ENCODE peak calls at places on chromosomes 7 and 10, in four cellular contexts. One of them, this sample, is unnamed.

GRCh38 chr10:546971-547590 is 142.4 kb downstream of the DIP2C start:
- DNase-seq in mesendoderm: peak
- DNase-seq in H1: no peak
- DNase-seq in IMR-90: peak
- DNase-seq in this sample: peak

GRCh38 chr7:63080831-63081230 is 917.8 kb upstream of the ZNF722 start:
- DNase-seq in H1: no peak
- DNase-seq in mesendoderm: no peak
- DNase-seq in IMR-90: no peak
- DNase-seq in this sample: no peak

GRCh38 chr7:128932862-128933821 is 4.6 kb upstream of the IRF5 start:
- DNase-seq in IMR-90: no peak
- DNase-seq in H1: no peak
- DNase-seq in mesendoderm: no peak
- DNase-seq in this sample: no peak

GRCh38 chr10:92829042-92829785 is 19.1 kb upstream of the EXOC6 start:
- DNase-seq in H1: no peak
- DNase-seq in mesendoderm: peak
- DNase-seq in IMR-90: no peak
- DNase-seq in this sample: no peak

GRCh38 chr10:77279207-77279606 is 358.4 kb downstream of the KCNMA1 start:
- DNase-seq in mesendoderm: no peak
- DNase-seq in H1: no peak
- DNase-seq in IMR-90: peak
- DNase-seq in this sample: no peak

GRCh38 chr7:11026452-11027359 is 53.0 kb downstream of the PHF14 start:
- DNase-seq in IMR-90: peak
- DNase-seq in H1: no peak
- DNase-seq in mesendoderm: no peak
- DNase-seq in this sample: no peak

GRCh38 chr7:105996860-105997737 is 34.0 kb downstream of the CDHR3 start:
- DNase-seq in IMR-90: no peak
- DNase-seq in mesendoderm: no peak
- DNase-seq in H1: no peak
- DNase-seq in this sample: peak

GRCh38 chr7:116687801-116688201 is 15.8 kb downstream of the MET start:
- DNase-seq in IMR-90: peak
- DNase-seq in H1: no peak
- DNase-seq in mesendoderm: no peak
- DNase-seq in this sample: peak

GRCh38 chr10:122853665-122854313 is 8.1 kb upstream of the CUZD1 start:
- DNase-seq in H1: no peak
- DNase-seq in mesendoderm: no peak
- DNase-seq in IMR-90: peak
- DNase-seq in this sample: no peak

GRCh38 chr10:96998329-96998888 is 166.3 kb downstream of the LCOR start:
- DNase-seq in mesendoderm: no peak
- DNase-seq in H1: no peak
- DNase-seq in IMR-90: peak
- DNase-seq in this sample: no peak

GRCh38 chr7:94252124-94252523 is 142.6 kb upstream of the COL1A2 start:
- DNase-seq in IMR-90: no peak
- DNase-seq in H1: no peak
- DNase-seq in mesendoderm: no peak
- DNase-seq in this sample: no peak

GRCh38 chr7:47217570-47218360 is 364.1 kb downstream of the TNS3 start:
- DNase-seq in H1: no peak
- DNase-seq in IMR-90: no peak
- DNase-seq in mesendoderm: no peak
- DNase-seq in this sample: peak

GRCh38 chr7:45972629-45973312 is 51.7 kb upstream of the IGFBP3 start:
- DNase-seq in H1: no peak
- DNase-seq in mesendoderm: no peak
- DNase-seq in IMR-90: no peak
- DNase-seq in this sample: no peak

GRCh38 chr7:23001610-23002009 is 12.3 kb downstream of the HYCC1 start:
- DNase-seq in mesendoderm: no peak
- DNase-seq in H1: no peak
- DNase-seq in IMR-90: no peak
- DNase-seq in this sample: no peak

GRCh38 chr7:23003505-23004246 is 10.3 kb downstream of the HYCC1 start:
- DNase-seq in mesendoderm: no peak
- DNase-seq in H1: no peak
- DNase-seq in IMR-90: peak
- DNase-seq in this sample: no peak

GRCh38 chr7:23002698-23003097 is 11.2 kb downstream of the HYCC1 start:
- DNase-seq in mesendoderm: no peak
- DNase-seq in H1: no peak
- DNase-seq in IMR-90: no peak
- DNase-seq in this sample: no peak

GRCh38 chr7:22997871-22998515 is 15.9 kb downstream of the HYCC1 start:
- DNase-seq in H1: no peak
- DNase-seq in mesendoderm: no peak
- DNase-seq in IMR-90: no peak
- DNase-seq in this sample: no peak

DNA sequence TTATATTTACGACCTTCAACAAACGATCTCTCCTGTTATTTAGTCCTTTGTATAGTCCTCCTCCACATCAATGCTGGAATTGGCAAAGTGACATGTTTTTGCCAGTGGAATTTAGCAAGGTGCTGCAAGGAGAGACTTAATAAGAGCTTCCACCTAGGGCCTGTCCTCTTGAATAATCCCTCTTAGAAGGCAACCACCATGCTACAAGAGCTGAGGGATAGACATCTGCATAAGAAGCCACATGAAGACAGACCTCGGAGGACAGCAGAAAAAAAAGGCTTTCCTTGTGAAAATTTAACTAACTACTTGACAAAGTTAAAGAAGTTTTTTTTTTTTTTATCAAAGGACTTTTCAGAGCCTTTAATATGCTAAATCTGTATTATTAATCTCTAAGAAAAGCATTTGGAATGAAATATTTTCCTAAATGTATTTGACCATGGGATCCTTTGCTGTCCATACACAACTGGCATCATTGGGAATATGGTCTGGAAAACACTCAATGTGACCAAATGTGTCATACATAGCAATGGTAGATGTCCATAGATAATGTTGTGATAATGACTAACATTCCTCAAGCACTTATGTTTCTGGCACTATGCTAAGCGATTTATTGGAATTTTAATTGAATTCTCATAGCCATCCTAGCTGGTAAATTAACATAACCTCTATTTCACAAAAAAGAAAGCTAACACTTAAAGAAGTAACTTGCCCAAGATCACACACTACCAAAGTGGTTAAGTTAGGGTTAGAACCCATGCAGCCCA is 13.2 kb downstream of the HYCC1 start:
- DNase-seq in IMR-90: no peak
- DNase-seq in mesendoderm: peak
- DNase-seq in H1: no peak
- DNase-seq in this sample: no peak
- H3K4me3 ChIP-seq in IMR-90: no peak
- H3K4me3 ChIP-seq in mesendoderm: no peak
- H3K4me3 ChIP-seq in H1: no peak
- H3K4me3 ChIP-seq in this sample: no peak

GRCh38 chr7:23467731-23468720 is 2.3 kb downstream of the IGF2BP3 start:
- DNase-seq in IMR-90: peak
- DNase-seq in mesendoderm: peak
- DNase-seq in H1: no peak
- DNase-seq in this sample: peak

GRCh38 chr7:23468721-23469149 is 1.6 kb downstream of the IGF2BP3 start:
- DNase-seq in IMR-90: no peak
- DNase-seq in H1: no peak
- DNase-seq in mesendoderm: peak
- DNase-seq in this sample: no peak

GRCh38 chr7:23467281-23467680 is 3.0 kb downstream of the IGF2BP3 start:
- DNase-seq in mesendoderm: peak
- DNase-seq in IMR-90: no peak
- DNase-seq in H1: no peak
- DNase-seq in this sample: no peak

GRCh38 chr7:23458044-23458443 is 12.2 kb downstream of the IGF2BP3 start:
- DNase-seq in H1: no peak
- DNase-seq in IMR-90: no peak
- DNase-seq in mesendoderm: no peak
- DNase-seq in this sample: no peak

DNA sequence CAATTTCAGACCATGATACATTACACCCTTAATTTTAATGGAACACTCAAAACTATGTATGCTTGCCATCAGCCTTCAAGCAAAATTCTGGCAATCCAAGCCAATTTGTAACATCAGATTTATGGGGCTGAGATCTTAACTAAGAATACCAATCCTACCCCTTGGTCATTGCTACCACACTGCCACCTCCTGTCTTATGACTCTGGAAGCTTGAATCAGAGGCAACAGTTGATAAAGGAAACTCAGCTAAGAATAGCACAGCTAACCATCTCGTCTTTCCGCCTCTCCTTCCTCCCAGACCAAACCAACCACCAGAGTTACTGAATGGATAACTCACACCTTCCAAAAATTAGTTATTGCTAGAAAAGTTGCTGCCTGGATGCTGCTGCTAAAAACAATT is 7.4 kb downstream of the IGF2BP3 start:
- DNase-seq in H1: no peak
- DNase-seq in IMR-90: peak
- DNase-seq in mesendoderm: no peak
- DNase-seq in this sample: peak
- H3K4ac ChIP-seq in H1: no peak
- H3K4ac ChIP-seq in IMR-90: no peak
- H3K4ac ChIP-seq in mesendoderm: no peak
- H3K4ac ChIP-seq in this sample: peak

GRCh38 chr7:74288034-74288881 is 949 bp upstream of the CLIP2 start:
- DNase-seq in IMR-90: no peak
- DNase-seq in H1: no peak
- DNase-seq in mesendoderm: no peak
- DNase-seq in this sample: peak

GRCh38 chr7:74290590-74290950 is 1.4 kb downstream of the CLIP2 start:
- DNase-seq in H1: no peak
- DNase-seq in IMR-90: no peak
- DNase-seq in mesendoderm: no peak
- DNase-seq in this sample: no peak

GRCh38 chr7:74287303-74288033 is 1.7 kb upstream of the CLIP2 start:
- DNase-seq in mesendoderm: no peak
- DNase-seq in IMR-90: no peak
- DNase-seq in H1: no peak
- DNase-seq in this sample: no peak

GRCh38 chr7:74289660-74290589 is 718 bp downstream of the CLIP2 start:
- DNase-seq in mesendoderm: no peak
- DNase-seq in H1: no peak
- DNase-seq in IMR-90: no peak
- DNase-seq in this sample: no peak

GRCh38 chr7:74289018-74289659 is at the start of gene CLIP2:
- DNase-seq in H1: no peak
- DNase-seq in mesendoderm: peak
- DNase-seq in IMR-90: peak
- DNase-seq in this sample: peak
- H3K18ac ChIP-seq in H1: peak
- H3K18ac ChIP-seq in mesendoderm: peak
- H3K18ac ChIP-seq in IMR-90: peak
- H3K18ac ChIP-seq in this sample: peak

GRCh38 chr10:89391882-89392756 is at the start of gene IFIT1:
- DNase-seq in IMR-90: peak
- DNase-seq in H1: no peak
- DNase-seq in mesendoderm: peak
- DNase-seq in this sample: peak

GRCh38 chr10:89393898-89394297 is 1.5 kb downstream of the IFIT1 start:
- DNase-seq in H1: no peak
- DNase-seq in mesendoderm: no peak
- DNase-seq in IMR-90: no peak
- DNase-seq in this sample: no peak

GRCh38 chr10:89390875-89391576 is 1.4 kb upstream of the IFIT1 start:
- DNase-seq in mesendoderm: no peak
- DNase-seq in IMR-90: peak
- DNase-seq in H1: no peak
- DNase-seq in this sample: no peak

GRCh38 chr10:89395141-89395540 is 2.7 kb downstream of the IFIT1 start:
- DNase-seq in mesendoderm: no peak
- DNase-seq in H1: no peak
- DNase-seq in IMR-90: no peak
- DNase-seq in this sample: no peak

GRCh38 chr10:89392974-89393373 is 551 bp downstream of the IFIT1 start:
- DNase-seq in mesendoderm: no peak
- DNase-seq in H1: no peak
- DNase-seq in IMR-90: peak
- DNase-seq in this sample: peak
- H3K4me3 ChIP-seq in mesendoderm: no peak
- H3K4me3 ChIP-seq in H1: no peak
- H3K4me3 ChIP-seq in IMR-90: peak
- H3K4me3 ChIP-seq in this sample: no peak

DNA sequence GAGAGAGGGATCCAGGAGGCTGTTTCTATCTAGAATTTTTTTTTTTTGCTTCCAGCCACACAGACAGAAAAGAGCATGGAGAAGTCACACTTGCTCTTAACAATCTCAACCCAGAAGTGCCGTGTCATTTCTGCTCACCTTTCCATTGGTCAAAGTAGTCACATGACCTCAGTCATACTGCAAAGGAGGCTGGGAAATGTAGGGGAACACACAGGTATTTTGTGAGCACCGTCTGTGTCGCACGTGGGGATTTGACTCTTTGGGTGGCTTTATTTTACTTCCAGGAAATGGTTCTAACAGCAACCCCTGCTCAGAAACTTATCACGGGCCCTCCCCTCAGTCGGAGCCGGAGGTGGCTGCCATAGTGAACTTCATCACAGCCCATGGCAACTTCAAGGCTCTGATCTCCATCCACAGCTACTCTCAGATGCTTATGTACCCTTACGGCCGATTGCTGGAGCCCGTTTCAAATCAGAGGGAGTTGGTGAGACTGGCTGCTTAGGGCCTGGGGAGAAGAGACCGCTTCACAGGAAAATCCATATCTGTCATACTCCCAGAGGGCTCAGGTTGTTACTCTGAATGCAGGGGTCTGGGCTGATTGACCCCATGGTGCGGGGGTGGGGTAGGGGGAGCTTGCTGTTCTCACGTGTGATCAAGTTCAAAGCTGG is 13.1 kb upstream of the CPA1 start:
- DNase-seq in H1: no peak
- DNase-seq in IMR-90: no peak
- DNase-seq in mesendoderm: no peak
- DNase-seq in this sample: no peak
- H3K4ac ChIP-seq in H1: no peak
- H3K4ac ChIP-seq in IMR-90: peak
- H3K4ac ChIP-seq in mesendoderm: no peak
- H3K4ac ChIP-seq in this sample: no peak

DNA sequence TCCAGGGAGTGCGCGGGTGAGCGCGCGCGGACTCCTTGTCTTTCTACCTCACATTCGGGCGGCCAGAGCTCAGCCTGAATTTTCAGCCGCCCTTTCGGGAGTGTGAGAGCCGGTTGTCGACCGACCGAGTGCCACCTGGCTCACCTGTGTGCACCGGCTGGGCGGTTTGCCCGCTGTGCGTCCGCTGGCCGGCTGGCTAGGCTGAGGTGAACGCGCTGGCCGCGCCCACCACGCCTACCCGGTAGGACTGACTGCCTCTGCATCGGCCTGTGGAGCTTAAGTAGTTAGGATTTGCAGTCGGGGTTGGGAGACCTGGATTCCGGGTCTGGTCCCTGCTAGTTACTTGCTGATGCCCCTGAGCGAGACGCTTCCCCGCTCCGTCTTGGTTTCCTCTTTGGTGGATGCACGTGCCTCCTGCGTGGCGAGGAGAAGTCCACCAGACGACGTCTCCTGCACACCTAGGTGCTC is 553 bp downstream of the TSPAN15 start:
- DNase-seq in IMR-90: no peak
- DNase-seq in H1: peak
- DNase-seq in mesendoderm: peak
- DNase-seq in this sample: no peak
- H3K18ac ChIP-seq in IMR-90: no peak
- H3K18ac ChIP-seq in H1: no peak
- H3K18ac ChIP-seq in mesendoderm: no peak
- H3K18ac ChIP-seq in this sample: no peak

GRCh38 chr7:40899151-40899550 is 764.3 kb downstream of the SUGCT start:
- DNase-seq in IMR-90: no peak
- DNase-seq in H1: no peak
- DNase-seq in mesendoderm: no peak
- DNase-seq in this sample: peak
- H3K4me3 ChIP-seq in IMR-90: no peak
- H3K4me3 ChIP-seq in H1: no peak
- H3K4me3 ChIP-seq in mesendoderm: no peak
- H3K4me3 ChIP-seq in this sample: no peak